ENCODE peak calls at places on chromosomes 1 and 21, in five cellular contexts. N is PC-9, P is IMR-90, T is PC-3, A is hepatocyte. K is an unnamed sample.

GRCh38 chr1:206469933-206470691 is at the start of gene IKBKE:
- DNase-seq in A (peak; percentile 79), T (peak; percentile 88), N (peak; percentile 55), P (peak; percentile 73), K (peak; percentile 58)

GRCh38 chr1:116152577-116152943 is 41.4 kb downstream of the MAB21L3 start:
- DNase-seq in T (no peak), N (no peak), A (no peak), P (no peak), K (no peak)

GRCh38 chr1:12276225-12276624 is 46.4 kb downstream of the VPS13D start:
- DNase-seq in N (no peak), P (peak; percentile 51), A (peak; percentile 42), T (peak; percentile 53), K (no peak)

GRCh38 chr1:91742848-91743292 is 143.1 kb downstream of the TGFBR3 start:
- DNase-seq in A (no peak), P (peak; percentile 66), N (no peak), T (peak; percentile 39), K (peak; percentile 72)

GRCh38 chr1:38433097-38433722 is 386.6 kb upstream of the POU3F1 start:
- DNase-seq in N (no peak), A (no peak), T (no peak), P (no peak), K (no peak)

GRCh38 chr1:69673301-69673700 is 105.6 kb downstream of the LRRC7 start:
- DNase-seq in P (no peak), T (no peak), A (no peak), N (no peak), K (no peak)

GRCh38 chr1:153534933-153535663 is 693 bp downstream of the S100A6 start:
- DNase-seq in T (no peak), A (no peak), N (peak; percentile 56), P (no peak), K (no peak)

GRCh38 chr1:42815938-42816599 is 853 bp upstream of the ERMAP start:
- DNase-seq in P (peak; percentile 6), T (peak; percentile 14), N (peak; percentile 20), A (peak; percentile 20), K (no peak)

GRCh38 chr1:205261946-205262668 is 34.4 kb downstream of the TMCC2 start:
- DNase-seq in P (peak; percentile 83), A (peak; percentile 44), N (no peak), T (no peak), K (peak; percentile 55)

GRCh38 chr21:34630536-34631143 is 15.7 kb upstream of the RCAN1 start:
- DNase-seq in N (peak; percentile 17), P (peak; percentile 60), T (peak; percentile 74), A (peak; percentile 67), K (peak; percentile 13)

GRCh38 chr1:33735624-33736023 is 128.3 kb upstream of the HMGB4 start:
- DNase-seq in T (peak; percentile 9), A (no peak), P (no peak), N (no peak), K (peak; percentile 9)

GRCh38 chr1:22454476-22455056 is 2.9 kb downstream of the ZBTB40 start:
- DNase-seq in A (no peak), T (no peak), P (no peak), N (no peak), K (no peak)

GRCh38 chr1:51648180-51649109 is 31.6 kb downstream of the OSBPL9 start:
- DNase-seq in T (peak; percentile 65), A (peak; percentile 81), P (peak; percentile 93), N (peak; percentile 75), K (peak; percentile 74)

GRCh38 chr1:223500560-223501425 is 107.6 kb downstream of the CCDC185 start:
- DNase-seq in T (peak; percentile 99), A (peak; percentile 64), N (peak; percentile 88), P (peak; percentile 95), K (peak; percentile 99)

GRCh38 chr1:46784666-46785065 is 14.2 kb upstream of the CYP4B1 start:
- DNase-seq in A (no peak), T (no peak), N (no peak), P (no peak), K (no peak)

GRCh38 chr1:160094291-160094625 is 4.2 kb downstream of the IGSF8 start:
- DNase-seq in T (no peak), P (no peak), A (no peak), N (no peak), K (no peak)

GRCh38 chr1:18139198-18139981 is 31.8 kb downstream of the IGSF21 start:
- DNase-seq in A (no peak), T (no peak), P (no peak), N (no peak), K (no peak)

GRCh38 chr1:72366473-72366872 is 84.1 kb upstream of the NEGR1 start:
- DNase-seq in N (peak; percentile 11), A (peak; percentile 10), P (peak; percentile 32), T (peak; percentile 89), K (peak; percentile 58)

GRCh38 chr1:45111239-45111638 is 95.2 kb downstream of the ZSWIM5 start:
- DNase-seq in P (no peak), A (no peak), N (no peak), T (no peak), K (no peak)

GRCh38 chr1:203288351-203288894 is 16.9 kb upstream of the BTG2 start:
- DNase-seq in P (no peak), T (no peak), A (peak; percentile 46), N (no peak), K (no peak)

GRCh38 chr21:39097335-39097861 is 85.9 kb downstream of the PSMG1 start:
- DNase-seq in T (no peak), N (no peak), A (no peak), P (no peak), K (no peak)

GRCh38 chr1:2949966-2950925 is 71.0 kb upstream of the ACTRT2 start:
- DNase-seq in A (no peak), N (no peak), T (no peak), P (no peak), K (no peak)

GRCh38 chr1:65214340-65215027 is 66.5 kb downstream of the AK4 start:
- DNase-seq in N (no peak), P (no peak), A (no peak), T (no peak), K (no peak)

GRCh38 chr1:205936846-205937707 is 6.2 kb downstream of the SLC26A9 start:
- DNase-seq in A (no peak), T (peak; percentile 68), N (peak; percentile 29), P (peak; percentile 68), K (peak; percentile 82)

GRCh38 chr1:1463312-1463711 is 8.3 kb upstream of the ATAD3B start:
- DNase-seq in P (no peak), A (no peak), N (no peak), T (no peak), K (no peak)
- H3K4me2 ChIP-seq in P (no peak overlapping the region), A (no peak overlapping the region), N (no peak overlapping the region), T (no peak overlapping the region), K (no peak overlapping the region)

DNA sequence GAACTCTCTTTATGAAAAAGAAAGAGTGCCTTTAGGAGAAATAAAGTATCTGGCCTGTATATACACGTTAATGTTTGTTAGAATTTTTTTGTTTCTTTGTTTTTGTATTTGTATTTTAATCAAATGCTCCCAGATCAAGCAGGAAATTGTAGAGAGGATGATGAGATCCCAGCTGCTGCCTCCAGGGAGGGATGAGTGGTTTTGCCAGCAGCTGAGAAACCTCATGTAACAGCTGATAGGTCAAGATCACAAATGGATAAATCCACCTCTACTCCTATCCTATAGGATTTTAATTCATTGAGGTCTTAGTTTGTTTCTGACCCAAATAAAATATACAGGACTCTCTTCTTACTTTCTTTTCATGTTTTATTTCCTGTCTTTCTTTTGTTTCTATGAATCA is 129.1 kb upstream of the PLPPR5 start:
- DNase-seq in P (no peak), A (no peak), N (no peak), T (no peak), K (no peak)
- H3K4me3 ChIP-seq in P (no peak overlapping the region), A (no peak overlapping the region), N (no peak overlapping the region), T (no peak overlapping the region), K (no peak overlapping the region)

DNA sequence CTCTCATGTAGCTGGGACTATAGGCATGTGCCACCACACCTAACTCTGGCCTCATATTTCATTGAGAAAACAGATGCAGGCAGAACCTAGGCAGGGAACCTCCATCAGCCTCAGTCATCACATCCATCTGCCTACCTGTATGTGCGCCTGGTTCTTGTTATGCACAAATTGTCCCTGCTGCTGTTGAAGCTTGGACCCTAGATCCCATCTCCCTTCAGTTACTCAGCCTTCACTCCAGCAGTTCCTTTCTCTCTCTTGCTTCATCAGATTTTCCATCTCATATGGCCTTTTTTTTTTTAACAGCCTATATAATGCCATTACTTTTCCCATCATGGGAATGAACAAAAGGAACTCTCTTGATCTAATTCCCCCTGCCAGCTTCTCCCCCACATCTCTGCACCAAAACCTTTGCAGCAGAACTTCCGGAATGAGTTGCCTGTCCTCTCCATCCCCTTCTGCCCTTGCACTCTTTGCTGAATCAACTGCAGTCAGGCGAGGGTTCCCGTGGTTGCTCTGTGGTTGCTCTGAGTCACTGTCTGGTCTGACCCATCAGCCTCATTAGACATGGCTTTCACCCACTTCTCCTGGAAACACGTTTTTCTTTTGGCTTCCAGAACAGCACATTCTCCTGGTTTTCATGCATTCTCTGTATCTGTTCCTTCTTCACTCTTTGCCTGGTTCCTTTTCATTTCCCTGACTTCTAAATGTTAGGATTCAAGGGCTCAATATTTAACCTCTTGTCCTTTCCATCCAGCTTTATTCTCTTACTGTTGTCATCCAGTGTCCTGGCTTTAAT is 41.5 kb downstream of the UBE4B start:
- DNase-seq in P (peak; percentile 98), N (peak; percentile 48), T (peak; percentile 87), A (peak; percentile 52), K (peak; percentile 98)
- H3K4me2 ChIP-seq in P (peak overlapping the region; percentile 9), N (peak overlapping the region; percentile 3), T (peak overlapping the region; percentile 70), A (no peak overlapping the region), K (peak overlapping the region; percentile 77)

GRCh38 chr1:225448146-225448805 is 20.4 kb upstream of the LBR start:
- DNase-seq in A (no peak), P (no peak), N (no peak), T (no peak), K (no peak)

GRCh38 chr1:225447649-225448048 is 19.8 kb upstream of the LBR start:
- DNase-seq in N (no peak), A (no peak), P (peak; percentile 42), T (no peak), K (no peak)

GRCh38 chr1:225446298-225446941 is 18.6 kb upstream of the LBR start:
- DNase-seq in A (no peak), T (no peak), P (no peak), N (peak; percentile 55), K (no peak)

GRCh38 chr1:225447001-225447615 is 19.3 kb upstream of the LBR start:
- DNase-seq in A (no peak), N (no peak), P (no peak), T (no peak), K (no peak)

DNA sequence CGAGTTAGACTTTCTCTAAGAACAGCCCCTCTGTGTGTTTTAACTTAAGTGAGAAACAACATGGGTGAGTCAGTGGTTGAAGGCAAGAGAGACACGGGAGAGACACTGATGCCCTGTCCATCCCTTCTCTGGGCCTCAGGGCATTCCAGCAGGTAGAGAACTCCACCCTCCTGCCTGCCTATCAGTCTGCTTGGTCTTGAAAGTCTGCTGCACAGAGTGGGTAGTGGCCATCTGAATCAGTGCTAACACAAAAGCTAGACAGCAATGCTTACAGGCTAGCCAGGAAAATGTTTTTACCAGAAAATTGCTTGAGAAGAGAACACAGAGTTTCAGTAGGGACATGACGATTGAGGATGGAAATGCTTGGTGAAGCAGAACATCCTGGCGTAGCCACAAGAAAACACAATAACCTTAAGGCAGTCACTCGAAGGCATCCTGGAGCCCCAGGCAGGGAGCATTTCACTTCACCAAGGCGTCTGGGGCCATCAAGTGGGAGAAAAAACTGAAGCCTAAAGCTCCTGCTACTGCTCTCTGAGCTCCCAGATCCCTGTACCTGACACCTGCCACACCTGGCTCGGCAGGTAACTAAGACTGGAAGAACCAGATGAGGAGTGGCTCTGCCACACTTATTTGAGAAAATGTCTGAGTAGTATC is 17.9 kb upstream of the LBR start:
- DNase-seq in T (peak; percentile 71), P (no peak), N (peak; percentile 73), A (no peak), K (no peak)
- H3K4me3 ChIP-seq in T (no peak overlapping the region), P (no peak overlapping the region), N (peak overlapping the region; percentile 30), A (no peak overlapping the region), K (no peak overlapping the region)

GRCh38 chr1:175936736-175937135 is 193.3 kb upstream of the TNR start:
- DNase-seq in A (no peak), N (no peak), P (no peak), T (no peak), K (no peak)
- H3K4me2 ChIP-seq in A (no peak overlapping the region), N (no peak overlapping the region), P (no peak overlapping the region), T (no peak overlapping the region), K (no peak overlapping the region)